ENCODE peak calls at places on chromosomes 1 and 21, in eight cellular contexts. One of them, this sample, is unnamed.
A peak's percentile ranks its signal among the peaks of the same experiment; 100 is the strongest.

GRCh38 chr1:3727042-3727824 is 25.0 kb upstream of the CCDC27 start:
- DNase-seq in heart left ventricle: peak; percentile 63
- DNase-seq in adrenal gland: no peak
- DNase-seq in A549: peak; percentile 53
- DNase-seq in suprapubic skin: no peak
- DNase-seq in breast epithelium: no peak
- DNase-seq in esophagus squamous epithelium: no peak
- DNase-seq in body of pancreas: no peak
- DNase-seq in this sample: peak; percentile 52

GRCh38 chr1:115189814-115190541 is 100.7 kb upstream of the TSPAN2 start:
- DNase-seq in heart left ventricle: no peak
- DNase-seq in adrenal gland: no peak
- DNase-seq in A549: peak; percentile 86
- DNase-seq in suprapubic skin: no peak
- DNase-seq in breast epithelium: no peak
- DNase-seq in esophagus squamous epithelium: no peak
- DNase-seq in body of pancreas: no peak
- DNase-seq in this sample: no peak

GRCh38 chr1:210700511-210700910 is 371.8 kb downstream of the HHAT start:
- DNase-seq in heart left ventricle: no peak
- DNase-seq in adrenal gland: no peak
- DNase-seq in A549: no peak
- DNase-seq in suprapubic skin: no peak
- DNase-seq in breast epithelium: no peak
- DNase-seq in esophagus squamous epithelium: no peak
- DNase-seq in body of pancreas: no peak
- DNase-seq in this sample: no peak

GRCh38 chr1:97013904-97014303 is 292.3 kb downstream of the PTBP2 start:
- DNase-seq in heart left ventricle: no peak
- DNase-seq in adrenal gland: no peak
- DNase-seq in A549: no peak
- DNase-seq in suprapubic skin: no peak
- DNase-seq in breast epithelium: no peak
- DNase-seq in esophagus squamous epithelium: no peak
- DNase-seq in body of pancreas: no peak
- DNase-seq in this sample: no peak

GRCh38 chr1:231020139-231020601 is 19.9 kb downstream of the FAM89A start:
- DNase-seq in heart left ventricle: no peak
- DNase-seq in adrenal gland: no peak
- DNase-seq in A549: no peak
- DNase-seq in suprapubic skin: no peak
- DNase-seq in breast epithelium: no peak
- DNase-seq in esophagus squamous epithelium: no peak
- DNase-seq in body of pancreas: no peak
- DNase-seq in this sample: no peak

GRCh38 chr1:36768486-36769178 is 265.7 kb downstream of the GRIK3 start:
- DNase-seq in heart left ventricle: no peak
- DNase-seq in adrenal gland: no peak
- DNase-seq in A549: no peak
- DNase-seq in suprapubic skin: no peak
- DNase-seq in breast epithelium: no peak
- DNase-seq in esophagus squamous epithelium: no peak
- DNase-seq in body of pancreas: no peak
- DNase-seq in this sample: no peak

GRCh38 chr1:8517579-8518489 is 199.9 kb downstream of the SLC45A1 start:
- DNase-seq in heart left ventricle: no peak
- DNase-seq in adrenal gland: no peak
- DNase-seq in A549: no peak
- DNase-seq in suprapubic skin: no peak
- DNase-seq in breast epithelium: no peak
- DNase-seq in esophagus squamous epithelium: no peak
- DNase-seq in body of pancreas: no peak
- DNase-seq in this sample: peak; percentile 73

GRCh38 chr1:80656628-80657019 is 1144.1 kb upstream of the ADGRL2 start:
- DNase-seq in heart left ventricle: no peak
- DNase-seq in adrenal gland: no peak
- DNase-seq in A549: peak; percentile 48
- DNase-seq in suprapubic skin: no peak
- DNase-seq in breast epithelium: no peak
- DNase-seq in esophagus squamous epithelium: no peak
- DNase-seq in body of pancreas: no peak
- DNase-seq in this sample: no peak

GRCh38 chr1:112956503-112957132 is 622 bp upstream of the SLC16A1 start:
- DNase-seq in heart left ventricle: peak; percentile 72
- DNase-seq in adrenal gland: no peak
- DNase-seq in A549: no peak
- DNase-seq in suprapubic skin: peak; percentile 78
- DNase-seq in breast epithelium: no peak
- DNase-seq in esophagus squamous epithelium: no peak
- DNase-seq in body of pancreas: peak; percentile 17
- DNase-seq in this sample: peak; percentile 63

GRCh38 chr1:163875214-163875926 is 553.6 kb downstream of the NUF2 start:
- DNase-seq in heart left ventricle: peak; percentile 51
- DNase-seq in adrenal gland: peak; percentile 57
- DNase-seq in A549: peak; percentile 44
- DNase-seq in suprapubic skin: peak; percentile 74
- DNase-seq in breast epithelium: no peak
- DNase-seq in esophagus squamous epithelium: no peak
- DNase-seq in body of pancreas: peak; percentile 19
- DNase-seq in this sample: no peak

GRCh38 chr1:112704511-112704907 is 2.4 kb downstream of the RHOC start:
- DNase-seq in heart left ventricle: no peak
- DNase-seq in adrenal gland: no peak
- DNase-seq in A549: no peak
- DNase-seq in suprapubic skin: no peak
- DNase-seq in breast epithelium: no peak
- DNase-seq in esophagus squamous epithelium: no peak
- DNase-seq in body of pancreas: no peak
- DNase-seq in this sample: no peak

GRCh38 chr1:92990828-92991227 is 29.6 kb upstream of the DIPK1A start:
- DNase-seq in heart left ventricle: no peak
- DNase-seq in adrenal gland: no peak
- DNase-seq in A549: no peak
- DNase-seq in suprapubic skin: no peak
- DNase-seq in breast epithelium: no peak
- DNase-seq in esophagus squamous epithelium: no peak
- DNase-seq in body of pancreas: no peak
- DNase-seq in this sample: no peak

GRCh38 chr1:6148497-6149241 is 31.5 kb downstream of the CHD5 start:
- DNase-seq in heart left ventricle: no peak
- DNase-seq in adrenal gland: peak; percentile 58
- DNase-seq in A549: peak; percentile 57
- DNase-seq in suprapubic skin: no peak
- DNase-seq in breast epithelium: peak; percentile 19
- DNase-seq in esophagus squamous epithelium: no peak
- DNase-seq in body of pancreas: peak; percentile 47
- DNase-seq in this sample: peak; percentile 75

GRCh38 chr1:156668801-156669637 is 8.2 kb downstream of the NES start:
- DNase-seq in heart left ventricle: no peak
- DNase-seq in adrenal gland: no peak
- DNase-seq in A549: no peak
- DNase-seq in suprapubic skin: no peak
- DNase-seq in breast epithelium: no peak
- DNase-seq in esophagus squamous epithelium: no peak
- DNase-seq in body of pancreas: no peak
- DNase-seq in this sample: no peak

GRCh38 chr1:62905309-62905708 is 121.4 kb downstream of the ATG4C start:
- DNase-seq in heart left ventricle: no peak
- DNase-seq in adrenal gland: no peak
- DNase-seq in A549: no peak
- DNase-seq in suprapubic skin: no peak
- DNase-seq in breast epithelium: no peak
- DNase-seq in esophagus squamous epithelium: no peak
- DNase-seq in body of pancreas: no peak
- DNase-seq in this sample: no peak

GRCh38 chr1:62906428-62906886 is 122.5 kb downstream of the ATG4C start:
- DNase-seq in heart left ventricle: no peak
- DNase-seq in adrenal gland: no peak
- DNase-seq in A549: peak; percentile 11
- DNase-seq in suprapubic skin: no peak
- DNase-seq in breast epithelium: no peak
- DNase-seq in esophagus squamous epithelium: no peak
- DNase-seq in body of pancreas: no peak
- DNase-seq in this sample: peak; percentile 28

GRCh38 chr1:62908168-62908567 is 124.2 kb downstream of the ATG4C start:
- DNase-seq in heart left ventricle: no peak
- DNase-seq in adrenal gland: no peak
- DNase-seq in A549: no peak
- DNase-seq in suprapubic skin: no peak
- DNase-seq in breast epithelium: no peak
- DNase-seq in esophagus squamous epithelium: no peak
- DNase-seq in body of pancreas: no peak
- DNase-seq in this sample: no peak

GRCh38 chr1:62904537-62904936 is 120.6 kb downstream of the ATG4C start:
- DNase-seq in heart left ventricle: no peak
- DNase-seq in adrenal gland: no peak
- DNase-seq in A549: no peak
- DNase-seq in suprapubic skin: no peak
- DNase-seq in breast epithelium: no peak
- DNase-seq in esophagus squamous epithelium: no peak
- DNase-seq in body of pancreas: no peak
- DNase-seq in this sample: no peak

DNA sequence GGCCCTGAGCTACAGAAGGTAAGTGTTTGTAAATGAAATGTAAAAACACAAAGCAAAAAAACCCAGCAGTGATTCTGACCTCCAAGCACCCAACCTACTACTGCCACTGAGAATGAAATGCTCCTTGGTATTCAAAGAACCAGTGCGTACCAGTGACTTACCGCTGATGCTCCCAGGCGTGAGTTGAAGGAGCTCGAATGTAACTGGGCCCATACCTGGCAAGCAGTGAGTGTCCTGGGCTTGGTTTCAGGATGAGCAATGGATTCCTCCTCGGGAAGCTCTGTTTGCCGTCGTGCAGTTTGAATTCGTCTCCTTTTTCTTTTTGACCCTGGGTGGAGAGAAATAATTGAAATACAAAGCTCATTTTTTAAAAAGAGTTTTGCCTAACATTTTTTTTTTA is 121.9 kb downstream of the ATG4C start:
- DNase-seq in heart left ventricle: no peak
- DNase-seq in adrenal gland: no peak
- DNase-seq in A549: no peak
- DNase-seq in suprapubic skin: no peak
- DNase-seq in breast epithelium: no peak
- DNase-seq in esophagus squamous epithelium: no peak
- DNase-seq in body of pancreas: no peak
- DNase-seq in this sample: no peak
- TF ChIP-seq POLR2A in heart left ventricle: no peak
- TF ChIP-seq POLR2A in adrenal gland: no peak
- TF ChIP-seq POLR2A in A549: no peak
- TF ChIP-seq POLR2A in suprapubic skin: no peak
- TF ChIP-seq POLR2A in breast epithelium: no peak
- TF ChIP-seq POLR2A in esophagus squamous epithelium: no peak
- TF ChIP-seq POLR2A in body of pancreas: no peak
- TF ChIP-seq POLR2A in this sample: no peak

GRCh38 chr1:111202366-111202706 is 1.9 kb upstream of the DENND2D start:
- DNase-seq in heart left ventricle: no peak
- DNase-seq in adrenal gland: no peak
- DNase-seq in A549: no peak
- DNase-seq in suprapubic skin: no peak
- DNase-seq in breast epithelium: no peak
- DNase-seq in esophagus squamous epithelium: no peak
- DNase-seq in body of pancreas: no peak
- DNase-seq in this sample: no peak

GRCh38 chr1:111202707-111203623 is 2.5 kb upstream of the DENND2D start:
- DNase-seq in heart left ventricle: no peak
- DNase-seq in adrenal gland: no peak
- DNase-seq in A549: no peak
- DNase-seq in suprapubic skin: no peak
- DNase-seq in breast epithelium: no peak
- DNase-seq in esophagus squamous epithelium: no peak
- DNase-seq in body of pancreas: no peak
- DNase-seq in this sample: peak; percentile 21

GRCh38 chr1:111199881-111200801 is at the start of gene DENND2D:
- DNase-seq in heart left ventricle: no peak
- DNase-seq in adrenal gland: peak; percentile 89
- DNase-seq in A549: no peak
- DNase-seq in suprapubic skin: no peak
- DNase-seq in breast epithelium: peak; percentile 79
- DNase-seq in esophagus squamous epithelium: no peak
- DNase-seq in body of pancreas: peak; percentile 88
- DNase-seq in this sample: no peak

GRCh38 chr1:111200802-111201161 is 336 bp upstream of the DENND2D start:
- DNase-seq in heart left ventricle: no peak
- DNase-seq in adrenal gland: no peak
- DNase-seq in A549: no peak
- DNase-seq in suprapubic skin: no peak
- DNase-seq in breast epithelium: no peak
- DNase-seq in esophagus squamous epithelium: no peak
- DNase-seq in body of pancreas: no peak
- DNase-seq in this sample: no peak

GRCh38 chr1:111201275-111202090 is 1.0 kb upstream of the DENND2D start:
- DNase-seq in heart left ventricle: no peak
- DNase-seq in adrenal gland: no peak
- DNase-seq in A549: no peak
- DNase-seq in suprapubic skin: no peak
- DNase-seq in breast epithelium: no peak
- DNase-seq in esophagus squamous epithelium: no peak
- DNase-seq in body of pancreas: no peak
- DNase-seq in this sample: peak; percentile 34
- TF ChIP-seq POLR2A in heart left ventricle: no peak
- TF ChIP-seq POLR2A in adrenal gland: no peak
- TF ChIP-seq POLR2A in A549: no peak
- TF ChIP-seq POLR2A in suprapubic skin: no peak
- TF ChIP-seq POLR2A in breast epithelium: no peak
- TF ChIP-seq POLR2A in esophagus squamous epithelium: no peak
- TF ChIP-seq POLR2A in body of pancreas: no peak
- TF ChIP-seq POLR2A in this sample: no peak

GRCh38 chr21:33641339-33642026 is at the start of gene CRYZL1:
- DNase-seq in heart left ventricle: peak; percentile 100
- DNase-seq in adrenal gland: peak; percentile 100
- DNase-seq in A549: peak; percentile 98
- DNase-seq in suprapubic skin: peak; percentile 100
- DNase-seq in breast epithelium: peak; percentile 100
- DNase-seq in esophagus squamous epithelium: peak; percentile 99
- DNase-seq in body of pancreas: peak; percentile 100
- DNase-seq in this sample: peak; percentile 99
- TF ChIP-seq POLR2A in heart left ventricle: no peak
- TF ChIP-seq POLR2A in adrenal gland: peak; percentile 43
- TF ChIP-seq POLR2A in A549: peak; percentile 75
- TF ChIP-seq POLR2A in suprapubic skin: no peak
- TF ChIP-seq POLR2A in breast epithelium: peak; percentile 49
- TF ChIP-seq POLR2A in esophagus squamous epithelium: peak; percentile 78
- TF ChIP-seq POLR2A in body of pancreas: peak; percentile 56
- TF ChIP-seq POLR2A in this sample: peak; percentile 75

DNA sequence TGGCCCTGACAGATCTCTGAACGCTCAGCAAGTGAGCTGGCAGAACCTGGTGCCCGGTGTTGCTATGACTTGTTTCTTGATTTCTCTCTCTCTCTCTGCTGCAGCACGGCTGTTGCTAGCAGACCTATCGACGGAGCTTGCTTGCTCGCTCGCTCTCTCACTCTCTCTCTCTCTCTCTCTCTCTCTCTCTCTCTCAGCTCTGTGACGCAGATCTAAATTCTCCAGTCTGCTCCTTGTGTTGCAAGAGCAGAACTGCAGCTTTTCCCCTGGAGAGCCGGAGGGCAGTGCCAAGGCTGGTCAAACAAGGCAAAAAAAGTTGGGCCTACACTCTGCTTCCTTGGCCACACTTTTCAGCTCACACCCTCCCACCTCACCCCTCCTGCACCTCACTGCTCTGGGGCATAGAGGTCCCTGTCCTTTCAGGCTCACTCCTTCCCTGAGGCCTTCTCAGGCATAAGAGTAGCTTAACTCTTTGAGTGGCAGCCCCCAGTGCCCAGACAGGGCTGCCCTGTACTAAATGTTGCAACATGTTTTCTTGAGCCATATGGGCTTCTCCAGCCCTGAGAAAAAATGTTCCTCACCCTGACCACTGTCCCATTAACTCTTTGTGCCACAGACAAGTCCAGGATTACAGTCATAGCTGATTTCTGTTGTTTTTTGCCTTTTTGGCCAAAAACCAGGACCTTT is 72.2 kb downstream of the CD46 start:
- DNase-seq in heart left ventricle: peak; percentile 84
- DNase-seq in adrenal gland: peak; percentile 97
- DNase-seq in A549: peak; percentile 97
- DNase-seq in suprapubic skin: peak; percentile 93
- DNase-seq in breast epithelium: peak; percentile 93
- DNase-seq in esophagus squamous epithelium: peak; percentile 30
- DNase-seq in body of pancreas: peak; percentile 93
- DNase-seq in this sample: peak; percentile 86
- TF ChIP-seq POLR2A in heart left ventricle: no peak
- TF ChIP-seq POLR2A in adrenal gland: peak; percentile 97
- TF ChIP-seq POLR2A in A549: peak; percentile 14
- TF ChIP-seq POLR2A in suprapubic skin: peak; percentile 88
- TF ChIP-seq POLR2A in breast epithelium: peak; percentile 97
- TF ChIP-seq POLR2A in esophagus squamous epithelium: peak; percentile 87
- TF ChIP-seq POLR2A in body of pancreas: peak; percentile 86
- TF ChIP-seq POLR2A in this sample: peak; percentile 74